ENCODE peak calls at places on chromosomes 11 and 22, in nine cellular contexts. Y is fibroblast of lung; I is activated CD4-positive, alpha-beta T cell treated with anti-CD3 and anti-CD28 coated beads for 1 hour; S is NCI-H2171 treated with DMSO at 0.1 percent for 48 hours; A is tibial artery; E is Calu3; G is HS-5; K is T-helper 9 cell; O is fibroblast of pulmonary artery. M is an unnamed sample.

GRCh38 chr22:36439481-36440271 is 41.8 kb downstream of the TXN2 start:
- DNase-seq in G (peak), A (no peak), S (peak), I (no peak), O (peak), Y (peak), K (no peak), E (peak), M (peak)

GRCh38 chr11:26778000-26778757 is 56.3 kb upstream of the SLC5A12 start:
- DNase-seq in E (no peak), I (no peak), K (no peak), S (no peak), O (peak), Y (peak), G (peak), A (no peak), M (no peak)

GRCh38 chr11:70111269-70112016 is 33.3 kb downstream of the ANO1 start:
- DNase-seq in K (no peak), E (peak), G (no peak), Y (peak), A (no peak), I (no peak), S (no peak), O (peak), M (peak)

GRCh38 chr22:47291565-47292495 is 529.4 kb downstream of the TBC1D22A start:
- DNase-seq in O (no peak), I (no peak), K (no peak), A (peak), G (no peak), S (no peak), E (no peak), Y (no peak), M (peak)

GRCh38 chr22:38782402-38783094 is 11.4 kb downstream of the DNAL4 start:
- DNase-seq in O (peak), K (no peak), A (no peak), G (no peak), Y (peak), E (no peak), I (no peak), S (no peak), M (no peak)

GRCh38 chr11:33779849-33780528 is 5.7 kb upstream of the FBXO3 start:
- DNase-seq in E (no peak), A (no peak), I (no peak), S (no peak), G (peak), K (no peak), Y (peak), O (peak), M (no peak)

GRCh38 chr22:26406118-26406517 is 22.9 kb upstream of the ASPHD2 start:
- DNase-seq in K (no peak), A (no peak), O (peak), I (no peak), S (peak), G (no peak), Y (peak), E (no peak), M (no peak)

GRCh38 chr22:17159504-17159951 is 451 bp upstream of the HDHD5 start:
- DNase-seq in A (peak), K (peak), O (peak), I (peak), E (peak), Y (peak), S (peak), G (no peak), M (peak)

GRCh38 chr22:26170795-26171194 is 1.5 kb downstream of the SEZ6L start:
- DNase-seq in I (no peak), K (no peak), G (no peak), A (no peak), S (peak), O (no peak), E (no peak), Y (no peak), M (no peak)

GRCh38 chr11:110966131-110966530 is 253.9 kb upstream of the ARHGAP20 start:
- DNase-seq in E (no peak), Y (no peak), I (no peak), A (no peak), K (no peak), S (no peak), O (no peak), G (no peak), M (no peak)

GRCh38 chr22:40855960-40856512 is 403 bp downstream of the ST13 start:
- DNase-seq in E (peak), S (peak), Y (peak), K (no peak), I (no peak), O (peak), A (peak), G (no peak), M (peak)

GRCh38 chr22:37654556-37655251 is 3.8 kb upstream of the PDXP start:
- DNase-seq in I (no peak), G (no peak), E (no peak), Y (no peak), A (no peak), S (no peak), K (no peak), O (no peak), M (no peak)

GRCh38 chr11:75784506-75784905 is 15.9 kb downstream of the DGAT2 start:
- DNase-seq in I (no peak), A (no peak), O (no peak), Y (no peak), K (no peak), E (no peak), G (no peak), S (no peak), M (no peak)

GRCh38 chr11:9315078-9315688 is 790 bp upstream of the TMEM41B start:
- DNase-seq in S (no peak), Y (peak), I (no peak), E (peak), A (no peak), G (no peak), K (no peak), O (no peak), M (no peak)

GRCh38 chr11:104130161-104130560 is 33.8 kb downstream of the PDGFD start:
- DNase-seq in K (no peak), Y (no peak), G (no peak), S (no peak), A (no peak), E (no peak), I (no peak), O (no peak), M (no peak)

GRCh38 chr11:57787205-57787604 is 25.6 kb downstream of the CTNND1 start:
- DNase-seq in I (no peak), G (no peak), A (no peak), K (no peak), S (no peak), Y (no peak), E (no peak), O (no peak), M (no peak)

M was measured in aorta.